ENCODE peak calls at places on chromosomes 5 and 9, in eight cellular contexts. U, B, A, F, X, Q, M and P are unnamed samples.

GRCh38 chr5:40084614-40085013 is 595.1 kb upstream of the PTGER4 start:
- DNase-seq in U (no peak), B (no peak), A (no peak), F (no peak), X (no peak), Q (no peak), M (no peak), P (no peak)

GRCh38 chr5:112228672-112229071 is 190.4 kb downstream of the EPB41L4A start:
- DNase-seq in U (peak; percentile 57), B (peak; percentile 90), A (peak; percentile 71), F (peak; percentile 41), X (peak; percentile 32), Q (peak; percentile 25), M (no peak), P (no peak)

GRCh38 chr9:94096819-94097577 is 12.7 kb downstream of the PTPDC1 start:
- DNase-seq in U (peak; percentile 43), B (no peak), A (peak; percentile 55), F (no peak), X (no peak), Q (no peak), M (no peak), P (no peak)

GRCh38 chr5:76081811-76082783 is 1.1 kb upstream of the SV2C start:
- DNase-seq in U (no peak), B (no peak), A (no peak), F (no peak), X (no peak), Q (no peak), M (peak; percentile 74), P (no peak)

GRCh38 chr5:103808464-103809106 is 246.0 kb upstream of the NUDT12 start:
- DNase-seq in U (peak; percentile 35), B (peak; percentile 65), A (peak; percentile 85), F (no peak), X (no peak), Q (peak; percentile 73), M (no peak), P (no peak)

GRCh38 chr9:93296889-93297480 is 113.0 kb downstream of the WNK2 start:
- DNase-seq in U (no peak), B (no peak), A (no peak), F (no peak), X (no peak), Q (no peak), M (peak; percentile 51), P (no peak)

GRCh38 chr9:121393318-121393717 is 23.3 kb upstream of the STOM start:
- DNase-seq in U (no peak), B (no peak), A (peak; percentile 41), F (no peak), X (no peak), Q (no peak), M (no peak), P (no peak)

GRCh38 chr9:93061260-93061751 is 2.8 kb downstream of the SUSD3 start:
- DNase-seq in U (no peak), B (no peak), A (peak; percentile 7), F (no peak), X (peak; percentile 62), Q (no peak), M (no peak), P (no peak)

GRCh38 chr5:89556215-89557009 is 673.4 kb upstream of the MEF2C start:
- DNase-seq in U (peak; percentile 88), B (peak; percentile 33), A (peak; percentile 96), F (no peak), X (no peak), Q (peak; percentile 68), M (no peak), P (no peak)

GRCh38 chr5:119022017-119022745 is 33.8 kb upstream of the DTWD2 start:
- DNase-seq in U (peak; percentile 26), B (peak; percentile 55), A (peak; percentile 50), F (no peak), X (no peak), Q (peak; percentile 71), M (peak; percentile 52), P (no peak)
- TF ChIP-seq CTCF in U (no peak), B (peak; percentile 71), A (peak; percentile 67), F (peak; percentile 18), X (peak; percentile 23), Q (peak; percentile 57), M (peak; percentile 21), P (no peak)

GRCh38 chr5:29498412-29498811 is 1695.1 kb upstream of the CDH6 start:
- DNase-seq in U (no peak), B (no peak), A (no peak), F (no peak), X (no peak), Q (no peak), M (no peak), P (no peak)

GRCh38 chr5:29504411-29504810 is 1689.1 kb upstream of the CDH6 start:
- DNase-seq in U (no peak), B (no peak), A (no peak), F (no peak), X (no peak), Q (no peak), M (no peak), P (no peak)

GRCh38 chr5:29498860-29499259 is 1694.6 kb upstream of the CDH6 start:
- DNase-seq in U (no peak), B (no peak), A (no peak), F (no peak), X (no peak), Q (no peak), M (peak; percentile 24), P (no peak)
- H3K9me3 ChIP-seq in U (peaks cover 13% of the 10 kb centered on the region), B (peaks cover 10% of the 10 kb centered on the region), A (peaks cover 18% of the 10 kb centered on the region), F (peaks cover 5% of the 10 kb centered on the region), X (no peaks in the 10 kb centered on the region), Q (no peaks in the 10 kb centered on the region), M (peaks cover 17% of the 10 kb centered on the region), P (no peaks in the 10 kb centered on the region)

GRCh38 chr5:171632618-171633017 is 153.0 kb upstream of the SMIM23 start:
- DNase-seq in U (no peak), B (no peak), A (no peak), F (no peak), X (no peak), Q (no peak), M (no peak), P (no peak)
- H3K27ac ChIP-seq in U (no peak overlapping the region), B (no peak overlapping the region), A (no peak overlapping the region), F (no peak overlapping the region), X (no peak overlapping the region), Q (no peak overlapping the region), M (no peak overlapping the region), P (no peak overlapping the region)

GRCh38 chr9:71490810-71491209 is 277.5 kb downstream of the CEMIP2 start:
- DNase-seq in U (no peak), B (peak; percentile 8), A (peak; percentile 31), F (no peak), X (no peak), Q (no peak), M (no peak), P (no peak)
- TF ChIP-seq CTCF in U (no peak), B (peak; percentile 43), A (peak; percentile 55), F (no peak), X (no peak), Q (peak; percentile 21), M (no peak), P (no peak)

GRCh38 chr5:119301947-119302346 is 53.9 kb upstream of the TNFAIP8 start:
- DNase-seq in U (no peak), B (peak; percentile 24), A (peak; percentile 19), F (no peak), X (no peak), Q (peak; percentile 39), M (no peak), P (no peak)

GRCh38 chr5:119307170-119307569 is 48.6 kb upstream of the TNFAIP8 start:
- DNase-seq in U (no peak), B (no peak), A (no peak), F (no peak), X (no peak), Q (no peak), M (no peak), P (no peak)

GRCh38 chr5:119302916-119303897 is 52.6 kb upstream of the TNFAIP8 start:
- DNase-seq in U (peak; percentile 99), B (peak; percentile 93), A (peak; percentile 85), F (no peak), X (no peak), Q (peak; percentile 98), M (no peak), P (no peak)

GRCh38 chr5:119302449-119302848 is 53.4 kb upstream of the TNFAIP8 start:
- DNase-seq in U (no peak), B (no peak), A (no peak), F (no peak), X (no peak), Q (no peak), M (no peak), P (no peak)

GRCh38 chr5:119304439-119304838 is 51.4 kb upstream of the TNFAIP8 start:
- DNase-seq in U (no peak), B (no peak), A (no peak), F (no peak), X (no peak), Q (no peak), M (no peak), P (no peak)
- H3K9me3 ChIP-seq in U (no peaks in the 10 kb centered on the region), B (no peaks in the 10 kb centered on the region), A (no peaks in the 10 kb centered on the region), F (no peaks in the 10 kb centered on the region), X (no peaks in the 10 kb centered on the region), Q (no peaks in the 10 kb centered on the region), M (no peaks in the 10 kb centered on the region), P (no peaks in the 10 kb centered on the region)

GRCh38 chr9:86893811-86894490 is 53.4 kb downstream of the GAS1 start:
- DNase-seq in U (no peak), B (no peak), A (no peak), F (no peak), X (no peak), Q (no peak), M (no peak), P (no peak)
- H3K27ac ChIP-seq in U (no peak overlapping the region), B (no peak overlapping the region), A (no peak overlapping the region), F (no peak overlapping the region), X (no peak overlapping the region), Q (no peak overlapping the region), M (no peak overlapping the region), P (no peak overlapping the region)

GRCh38 chr5:56319281-56320242 is 86.4 kb upstream of the ANKRD55 start:
- DNase-seq in U (peak; percentile 27), B (no peak), A (no peak), F (peak; percentile 43), X (peak; percentile 74), Q (peak; percentile 62), M (no peak), P (peak; percentile 42)
- TF ChIP-seq CTCF in U (no peak), B (no peak), A (no peak), F (no peak), X (no peak), Q (no peak), M (no peak), P (no peak)

GRCh38 chr5:150945947-150946346 is 41.2 kb upstream of the ZNF300 start:
- DNase-seq in U (no peak), B (no peak), A (no peak), F (no peak), X (peak; percentile 16), Q (peak; percentile 38), M (no peak), P (no peak)
- H3K9me3 ChIP-seq in U (peaks cover 38% of the 10 kb centered on the region), B (peaks cover 34% of the 10 kb centered on the region), A (peaks cover 76% of the 10 kb centered on the region), F (peaks cover 82% of the 10 kb centered on the region), X (no peaks in the 10 kb centered on the region), Q (no peaks in the 10 kb centered on the region), M (peaks cover 94% of the 10 kb centered on the region), P (peaks cover 43% of the 10 kb centered on the region)

DNA sequence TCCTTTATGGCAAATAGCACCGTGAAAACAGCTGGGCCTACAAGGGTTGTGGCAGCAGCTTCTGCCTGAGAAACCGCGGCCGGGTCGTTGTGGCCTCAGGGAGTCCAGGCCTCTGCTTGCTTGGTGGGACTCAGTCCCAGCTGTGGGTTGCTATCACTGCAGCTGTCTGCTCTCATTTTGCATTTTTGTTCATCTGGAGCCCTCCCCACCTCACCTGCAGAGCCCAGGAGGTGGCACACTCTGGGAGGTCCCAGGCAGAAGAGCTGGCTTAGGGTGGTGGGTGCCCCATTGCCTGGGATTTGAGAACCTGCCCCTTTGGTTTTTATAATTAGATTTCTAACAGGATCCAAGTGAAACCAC is 138.4 kb downstream of the GADD45G start:
- DNase-seq in U (no peak), B (no peak), A (no peak), F (no peak), X (no peak), Q (no peak), M (no peak), P (no peak)
- H3K27ac ChIP-seq in U (no peak overlapping the region), B (no peak overlapping the region), A (no peak overlapping the region), F (no peak overlapping the region), X (no peak overlapping the region), Q (no peak overlapping the region), M (no peak overlapping the region), P (no peak overlapping the region)